ENCODE peak calls at places on chromosomes 16 and 17, in five cellular contexts. F is mesenchymal stem cell, X is IMR-90, R is H9, A is H1. V is an unnamed sample.

GRCh38 chr17:28985950-28986713 is 19.7 kb downstream of the SEZ6 start:
- DNase-seq in F (no peak), X (no peak), R (peak; percentile 88), A (peak; percentile 81), V (peak; percentile 72)

GRCh38 chr17:9004132-9004960 is 17.0 kb upstream of the NTN1 start:
- DNase-seq in F (no peak), X (no peak), R (peak; percentile 67), A (peak; percentile 77), V (no peak)

GRCh38 chr16:14278749-14279148 is 207.6 kb downstream of the MRTFB start:
- DNase-seq in F (no peak), X (no peak), R (no peak), A (no peak), V (no peak)

GRCh38 chr16:85372627-85373372 is 240.3 kb upstream of the GSE1 start:
- DNase-seq in F (peak; percentile 93), X (peak; percentile 85), R (no peak), A (no peak), V (no peak)

GRCh38 chr17:82228842-82229685 is at the start of gene SLC16A3:
- DNase-seq in F (peak; percentile 78), X (peak; percentile 75), R (no peak), A (peak; percentile 68), V (no peak)

GRCh38 chr17:4110152-4110551 is 32.7 kb downstream of the ZZEF1 start:
- DNase-seq in F (peak; percentile 46), X (peak; percentile 79), R (no peak), A (no peak), V (no peak)

GRCh38 chr17:3914319-3914685 is 2.0 kb downstream of the P2RX1 start:
- DNase-seq in F (no peak), X (no peak), R (no peak), A (no peak), V (no peak)

GRCh38 chr17:43329183-43329582 is 69.6 kb upstream of the ARL4D start:
- DNase-seq in F (no peak), X (no peak), R (no peak), A (no peak), V (no peak)

GRCh38 chr16:78589331-78589730 is 489.9 kb downstream of the WWOX start:
- DNase-seq in F (no peak), X (no peak), R (no peak), A (no peak), V (no peak)

GRCh38 chr16:78579020-78579419 is 479.6 kb downstream of the WWOX start:
- DNase-seq in F (no peak), X (no peak), R (no peak), A (no peak), V (no peak)

GRCh38 chr16:78584991-78585390 is 485.5 kb downstream of the WWOX start:
- DNase-seq in F (no peak), X (no peak), R (no peak), A (no peak), V (no peak)

DNA sequence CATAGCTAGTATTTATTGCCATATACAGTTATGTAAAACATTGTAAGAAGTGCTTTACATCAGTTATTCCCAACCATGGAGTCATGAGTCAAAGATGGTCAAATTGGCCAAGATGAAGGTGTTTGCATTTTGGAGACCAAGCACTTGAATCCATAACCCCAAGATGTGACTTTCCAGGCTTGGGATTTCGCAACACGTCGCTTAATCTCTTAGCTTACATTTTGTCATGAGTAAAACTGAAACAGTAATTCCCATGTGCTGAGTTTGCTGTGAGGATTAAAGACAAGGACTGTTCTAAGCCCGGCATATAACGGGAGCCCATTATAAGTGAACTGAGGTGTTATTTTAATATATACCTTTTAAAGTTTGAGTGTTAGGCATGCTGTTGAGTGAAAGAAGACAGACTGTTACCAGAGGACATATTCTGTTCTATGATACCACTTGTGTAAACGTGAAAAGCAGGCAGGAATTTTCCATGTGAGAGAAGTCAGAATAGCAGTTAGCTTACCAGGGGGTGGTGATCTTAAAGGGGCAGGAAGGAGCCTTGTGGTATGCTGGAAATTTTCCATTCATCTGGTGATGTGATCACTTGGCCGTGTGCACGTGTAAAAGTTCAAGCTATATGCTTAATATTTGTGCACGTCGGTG is 484.9 kb downstream of the WWOX start:
- DNase-seq in F (peak; percentile 56), X (no peak), R (no peak), A (no peak), V (no peak)
- H3K14ac ChIP-seq in F (no peak overlapping the region), X (no peak overlapping the region), R (no peak overlapping the region), A (no peak overlapping the region), V (no peak overlapping the region)

GRCh38 chr16:23679274-23679985 is 741 bp downstream of the PLK1 start:
- DNase-seq in F (peak; percentile 74), X (peak; percentile 57), R (peak; percentile 41), A (peak; percentile 57), V (peak; percentile 11)
- H2BK15ac ChIP-seq in F (no peak overlapping the region), X (no peak overlapping the region), R (no peak overlapping the region), A (peak overlapping the region; percentile 98), V (no peak overlapping the region)

DNA sequence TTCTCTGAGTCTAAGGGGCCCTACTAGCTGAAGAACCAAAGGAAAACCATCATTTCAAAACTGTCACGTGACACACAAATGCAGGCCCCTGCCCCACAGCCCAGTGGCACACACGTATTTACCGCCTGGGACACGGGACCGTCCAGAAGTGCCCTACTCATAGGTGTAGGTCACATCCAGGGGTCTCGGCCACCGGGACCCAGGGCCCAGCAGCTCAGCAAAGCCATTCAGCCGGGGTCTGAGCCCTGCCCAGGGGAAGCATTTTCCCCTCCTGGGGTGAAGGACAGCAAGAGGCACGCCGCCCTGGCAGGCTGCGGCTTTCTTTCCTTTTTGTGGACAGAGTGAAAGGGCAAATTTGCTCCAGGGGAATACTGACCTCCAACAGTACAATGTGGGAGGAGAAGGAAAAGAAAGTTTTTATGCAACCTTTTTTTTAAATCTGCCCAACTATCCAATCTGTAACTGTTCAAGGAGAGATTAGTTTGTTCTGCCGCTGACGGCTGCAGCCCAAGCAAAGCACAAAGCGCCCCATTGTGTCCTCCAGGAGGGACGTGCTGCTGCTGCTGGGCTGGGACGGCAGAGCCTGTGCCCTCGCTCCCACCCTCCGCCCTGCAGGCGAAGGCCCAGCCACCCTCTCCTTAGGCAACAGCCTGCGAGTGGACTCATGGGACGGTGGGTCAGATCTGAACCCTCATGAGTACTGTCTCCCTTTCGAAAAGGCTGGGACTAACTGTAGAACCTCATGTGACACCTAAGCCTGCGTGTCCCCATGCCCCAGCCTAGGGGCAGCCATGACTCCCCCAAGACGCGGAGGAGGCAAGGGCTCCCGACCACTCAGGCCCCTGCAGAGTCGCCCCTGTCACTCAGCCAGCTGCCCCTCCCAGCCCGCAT is 21.3 kb downstream of the SLC7A5 start:
- DNase-seq in F (no peak), X (no peak), R (no peak), A (no peak), V (no peak)
- H3K14ac ChIP-seq in F (no peak overlapping the region), X (no peak overlapping the region), R (no peak overlapping the region), A (no peak overlapping the region), V (peak overlapping the region; percentile 84)

DNA sequence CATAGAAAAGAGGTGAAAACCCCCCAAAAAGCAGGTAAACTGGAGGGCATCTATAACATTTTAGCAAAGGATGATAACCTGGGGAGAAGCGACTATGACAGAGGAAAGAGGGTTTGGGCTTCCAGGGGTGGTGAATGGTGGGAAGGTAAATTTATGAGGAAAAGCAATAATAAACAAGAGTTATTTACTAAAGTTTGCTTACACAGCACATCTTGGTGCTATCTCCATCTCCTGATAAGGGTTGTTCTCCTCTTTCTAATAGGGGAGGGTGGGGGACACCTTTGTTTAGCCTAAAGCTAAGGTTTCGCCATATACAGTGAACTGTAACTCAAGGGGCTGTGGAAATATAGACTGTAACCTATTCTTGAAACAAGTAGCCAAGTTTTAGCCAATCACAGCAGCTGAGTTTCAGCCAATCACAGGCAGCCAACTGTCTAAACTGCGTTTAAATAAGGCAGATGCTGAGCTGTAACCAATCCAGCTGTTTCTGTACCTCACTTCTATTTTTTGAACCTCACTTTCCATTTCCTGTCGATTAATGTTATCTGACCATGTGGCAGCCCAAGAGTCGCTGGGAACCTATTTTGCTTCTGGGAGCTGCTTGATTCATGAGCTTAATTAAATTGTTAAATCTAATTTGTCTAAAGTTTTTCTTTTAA is 191.8 kb downstream of the MAP2K6 start:
- DNase-seq in F (no peak), X (no peak), R (no peak), A (no peak), V (no peak)
- H2BK15ac ChIP-seq in F (peak overlapping the region; percentile 18), X (peak overlapping the region; percentile 100), R (no peak overlapping the region), A (no peak overlapping the region), V (no peak overlapping the region)

GRCh38 chr17:40519089-40519775 is 17.8 kb upstream of the TNS4 start:
- DNase-seq in F (no peak), X (no peak), R (no peak), A (no peak), V (no peak)
- H3K14ac ChIP-seq in F (no peak overlapping the region), X (peak overlapping the region; percentile 63), R (no peak overlapping the region), A (no peak overlapping the region), V (no peak overlapping the region)

GRCh38 chr16:25143898-25144297 is 32.4 kb downstream of the LCMT1 start:
- DNase-seq in F (no peak), X (no peak), R (peak; percentile 41), A (no peak), V (no peak)

GRCh38 chr16:25151996-25152395 is 40.5 kb downstream of the LCMT1 start:
- DNase-seq in F (peak; percentile 22), X (peak; percentile 58), R (no peak), A (no peak), V (no peak)

GRCh38 chr16:25148568-25149215 is 37.1 kb downstream of the LCMT1 start:
- DNase-seq in F (no peak), X (no peak), R (peak; percentile 40), A (no peak), V (no peak)
- H2BK15ac ChIP-seq in F (no peak overlapping the region), X (no peak overlapping the region), R (no peak overlapping the region), A (no peak overlapping the region), V (no peak overlapping the region)

DNA sequence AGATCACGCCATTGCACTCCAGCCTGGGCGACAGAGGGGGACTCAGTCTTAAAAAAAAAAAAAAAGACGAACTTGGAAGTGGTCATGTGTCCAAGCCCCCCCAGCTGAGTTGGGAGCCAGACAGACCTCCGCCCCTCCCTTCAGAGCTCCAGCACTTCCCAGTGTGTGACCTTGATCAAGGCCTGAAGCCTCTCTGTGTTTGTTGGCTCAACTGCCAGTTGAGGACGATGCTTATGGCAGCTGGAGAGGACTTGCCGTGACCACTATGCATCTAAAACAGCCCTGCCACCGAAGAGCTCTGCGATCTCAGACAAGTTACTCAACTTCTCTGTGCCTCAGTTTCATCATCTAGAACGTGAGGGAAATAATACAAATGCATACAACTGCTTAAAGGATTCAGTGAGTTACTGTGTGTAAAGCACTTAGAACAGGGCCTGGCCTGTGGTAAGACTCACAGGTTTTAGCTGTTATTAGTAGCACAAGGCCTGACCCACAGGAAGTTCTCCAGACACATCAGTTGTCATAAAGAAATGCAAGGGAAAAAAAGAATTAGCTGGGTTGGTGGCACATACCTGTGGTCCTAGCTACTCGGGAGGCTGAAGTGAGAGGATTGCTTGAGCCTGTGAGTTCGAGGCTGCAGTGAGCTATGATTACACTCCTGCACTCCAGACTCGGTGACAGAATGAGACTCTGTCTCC is 7.0 kb upstream of the IL27 start:
- DNase-seq in F (peak; percentile 14), X (no peak), R (no peak), A (no peak), V (no peak)
- H3K14ac ChIP-seq in F (no peak overlapping the region), X (no peak overlapping the region), R (no peak overlapping the region), A (no peak overlapping the region), V (no peak overlapping the region)

V was measured in neuronal stem cell.